ENCODE peak calls at places on chromosomes 12 and 14, in seven cellular contexts. A is GM12878; I is neuronal stem cell; C is MG63; R is NCI-H510A treated with DMSO at 0.1 percent for 48 hours; O is stimulated activated CD8-positive, alpha-beta memory T cell treated with anti-CD3 and anti-CD28 coated beads, Interleukin-15, amount 100 ng/mL, for 4 hours; J is SK-N-DZ. V is an unnamed sample.

GRCh38 chr12:25689996-25690501 is 137.0 kb upstream of the LMNTD1 start:
- DNase-seq in A (no peak), I (no peak), C (no peak), R (peak), O (no peak), J (no peak), V (no peak)

GRCh38 chr12:94575645-94576393 is 74.5 kb downstream of the TMCC3 start:
- DNase-seq in A (no peak), I (no peak), C (no peak), R (no peak), O (no peak), J (no peak), V (no peak)

GRCh38 chr14:96673706-96674105 is 123.5 kb upstream of the VRK1 start:
- DNase-seq in A (no peak), I (no peak), C (no peak), R (no peak), O (no peak), J (no peak), V (no peak)

GRCh38 chr14:50669441-50669986 is 1.4 kb upstream of the SAV1 start:
- DNase-seq in A (no peak), I (peak), C (no peak), R (no peak), O (no peak), J (no peak), V (no peak)

GRCh38 chr14:55057919-55058318 is 6.5 kb downstream of the MAPK1IP1L start:
- DNase-seq in A (no peak), I (no peak), C (no peak), R (no peak), O (no peak), J (no peak), V (no peak)

GRCh38 chr12:5059358-5059757 is 15.7 kb downstream of the KCNA5 start:
- DNase-seq in A (no peak), I (no peak), C (no peak), R (no peak), O (no peak), J (no peak), V (no peak)

GRCh38 chr12:96534339-96534738 is 45.0 kb downstream of the CFAP54 start:
- DNase-seq in A (no peak), I (no peak), C (no peak), R (no peak), O (no peak), J (no peak), V (no peak)

GRCh38 chr14:51157012-51157411 is 62.1 kb upstream of the TRIM9 start:
- DNase-seq in A (no peak), I (no peak), C (no peak), R (peak), O (no peak), J (peak), V (no peak)

GRCh38 chr14:94139421-94139820 is 10.0 kb upstream of the IFI27L2 start:
- DNase-seq in A (no peak), I (no peak), C (no peak), R (no peak), O (no peak), J (no peak), V (no peak)

GRCh38 chr12:11228268-11228879 is 41.1 kb downstream of the PRB3 start:
- DNase-seq in A (peak), I (peak), C (peak), R (peak), O (no peak), J (peak), V (peak)

GRCh38 chr12:114694436-114695304 is 10.7 kb upstream of the TBX3 start:
- DNase-seq in A (no peak), I (no peak), C (no peak), R (no peak), O (no peak), J (no peak), V (no peak)

GRCh38 chr12:32437095-32437515 is 37.7 kb downstream of the FGD4 start:
- DNase-seq in A (no peak), I (no peak), C (peak), R (no peak), O (no peak), J (no peak), V (no peak)

GRCh38 chr14:35374273-35374681 is 30.3 kb downstream of the NFKBIA start:
- DNase-seq in A (no peak), I (no peak), C (peak), R (peak), O (no peak), J (no peak), V (no peak)